ENCODE peak calls at places on chromosomes 3 and 15, in seven cellular contexts. One of them, this sample, is unnamed.

GRCh38 chr3:177312491-177312890 is 115.2 kb upstream of the TBL1XR1 start:
- DNase-seq in NT2/D1: no peak
- DNase-seq in right cardiac atrium: no peak
- DNase-seq in uterus: no peak
- DNase-seq in fibroblast of mammary gland: no peak
- DNase-seq in GM23338: no peak
- DNase-seq in BE2C: no peak
- DNase-seq in this sample: no peak

GRCh38 chr3:3038201-3038991 is 71.8 kb downstream of the IL5RA start:
- DNase-seq in GM23338: peak; percentile 27
- DNase-seq in uterus: no peak
- DNase-seq in BE2C: no peak
- DNase-seq in fibroblast of mammary gland: no peak
- DNase-seq in right cardiac atrium: no peak
- DNase-seq in NT2/D1: no peak
- DNase-seq in this sample: no peak

GRCh38 chr15:63043391-63044076 is 987 bp downstream of the TPM1 start:
- DNase-seq in fibroblast of mammary gland: no peak
- DNase-seq in GM23338: no peak
- DNase-seq in NT2/D1: no peak
- DNase-seq in right cardiac atrium: peak; percentile 72
- DNase-seq in uterus: peak; percentile 27
- DNase-seq in BE2C: no peak
- DNase-seq in this sample: peak; percentile 37

GRCh38 chr3:122558605-122559004 is 5.5 kb downstream of the PARP9 start:
- DNase-seq in GM23338: no peak
- DNase-seq in NT2/D1: no peak
- DNase-seq in uterus: no peak
- DNase-seq in right cardiac atrium: no peak
- DNase-seq in BE2C: no peak
- DNase-seq in fibroblast of mammary gland: no peak
- DNase-seq in this sample: no peak

GRCh38 chr3:159765025-159765859 is 223.4 kb upstream of the IL12A start:
- DNase-seq in fibroblast of mammary gland: peak; percentile 98
- DNase-seq in BE2C: peak; percentile 90
- DNase-seq in NT2/D1: peak; percentile 43
- DNase-seq in right cardiac atrium: peak; percentile 84
- DNase-seq in uterus: peak; percentile 83
- DNase-seq in GM23338: peak; percentile 66
- DNase-seq in this sample: peak; percentile 60

GRCh38 chr3:124787490-124788195 is 57.4 kb downstream of the UMPS start:
- DNase-seq in uterus: no peak
- DNase-seq in NT2/D1: no peak
- DNase-seq in right cardiac atrium: no peak
- DNase-seq in GM23338: no peak
- DNase-seq in fibroblast of mammary gland: peak; percentile 65
- DNase-seq in BE2C: no peak
- DNase-seq in this sample: no peak

GRCh38 chr15:66670698-66671580 is 31.1 kb upstream of the SMAD6 start:
- DNase-seq in fibroblast of mammary gland: no peak
- DNase-seq in GM23338: peak; percentile 92
- DNase-seq in BE2C: peak; percentile 26
- DNase-seq in uterus: no peak
- DNase-seq in right cardiac atrium: no peak
- DNase-seq in NT2/D1: no peak
- DNase-seq in this sample: peak; percentile 77

GRCh38 chr3:25783661-25784512 is 644 bp upstream of the NGLY1 start:
- DNase-seq in fibroblast of mammary gland: peak; percentile 71
- DNase-seq in NT2/D1: peak; percentile 36
- DNase-seq in uterus: no peak
- DNase-seq in BE2C: peak; percentile 47
- DNase-seq in GM23338: peak; percentile 92
- DNase-seq in right cardiac atrium: no peak
- DNase-seq in this sample: peak; percentile 87

GRCh38 chr3:78634316-78634715 is 1133.5 kb downstream of the ROBO1 start:
- DNase-seq in BE2C: no peak
- DNase-seq in uterus: no peak
- DNase-seq in fibroblast of mammary gland: no peak
- DNase-seq in NT2/D1: no peak
- DNase-seq in right cardiac atrium: no peak
- DNase-seq in GM23338: no peak
- DNase-seq in this sample: no peak

GRCh38 chr3:172112348-172113123 is 73.2 kb downstream of the FNDC3B start:
- DNase-seq in uterus: no peak
- DNase-seq in NT2/D1: no peak
- DNase-seq in BE2C: no peak
- DNase-seq in GM23338: no peak
- DNase-seq in right cardiac atrium: no peak
- DNase-seq in fibroblast of mammary gland: no peak
- DNase-seq in this sample: no peak

GRCh38 chr3:107217161-107217560 is 160.1 kb upstream of the CCDC54 start:
- DNase-seq in GM23338: no peak
- DNase-seq in uterus: no peak
- DNase-seq in NT2/D1: no peak
- DNase-seq in right cardiac atrium: no peak
- DNase-seq in fibroblast of mammary gland: peak; percentile 98
- DNase-seq in BE2C: peak; percentile 44
- DNase-seq in this sample: no peak

GRCh38 chr15:81887913-81888312 is 157.9 kb downstream of the MEX3B start:
- DNase-seq in GM23338: no peak
- DNase-seq in uterus: peak; percentile 41
- DNase-seq in fibroblast of mammary gland: peak; percentile 58
- DNase-seq in BE2C: no peak
- DNase-seq in NT2/D1: no peak
- DNase-seq in right cardiac atrium: no peak
- DNase-seq in this sample: no peak

GRCh38 chr3:124322309-124322880 is 330.5 kb upstream of the ROPN1 start:
- DNase-seq in GM23338: no peak
- DNase-seq in BE2C: no peak
- DNase-seq in fibroblast of mammary gland: no peak
- DNase-seq in NT2/D1: no peak
- DNase-seq in right cardiac atrium: no peak
- DNase-seq in uterus: no peak
- DNase-seq in this sample: no peak

GRCh38 chr3:95442766-95443165 is 1371.6 kb upstream of the EPHA6 start:
- DNase-seq in uterus: no peak
- DNase-seq in right cardiac atrium: no peak
- DNase-seq in BE2C: no peak
- DNase-seq in GM23338: no peak
- DNase-seq in NT2/D1: no peak
- DNase-seq in fibroblast of mammary gland: no peak
- DNase-seq in this sample: no peak

GRCh38 chr3:27354588-27355203 is 14.5 kb downstream of the NEK10 start:
- DNase-seq in GM23338: peak; percentile 32
- DNase-seq in NT2/D1: peak; percentile 13
- DNase-seq in uterus: no peak
- DNase-seq in fibroblast of mammary gland: peak; percentile 11
- DNase-seq in right cardiac atrium: no peak
- DNase-seq in BE2C: no peak
- DNase-seq in this sample: no peak

GRCh38 chr3:102505542-102505941 is 70.7 kb downstream of the ZPLD1 start:
- DNase-seq in uterus: no peak
- DNase-seq in BE2C: no peak
- DNase-seq in GM23338: no peak
- DNase-seq in fibroblast of mammary gland: no peak
- DNase-seq in right cardiac atrium: no peak
- DNase-seq in NT2/D1: no peak
- DNase-seq in this sample: no peak

GRCh38 chr3:189981668-189982067 is 139.0 kb downstream of the P3H2 start:
- DNase-seq in GM23338: no peak
- DNase-seq in right cardiac atrium: no peak
- DNase-seq in fibroblast of mammary gland: peak; percentile 95
- DNase-seq in NT2/D1: no peak
- DNase-seq in uterus: peak; percentile 17
- DNase-seq in BE2C: no peak
- DNase-seq in this sample: no peak

GRCh38 chr3:164452707-164453106 is 625.6 kb downstream of the SI start:
- DNase-seq in BE2C: no peak
- DNase-seq in GM23338: no peak
- DNase-seq in NT2/D1: no peak
- DNase-seq in fibroblast of mammary gland: peak; percentile 39
- DNase-seq in right cardiac atrium: no peak
- DNase-seq in uterus: no peak
- DNase-seq in this sample: no peak

GRCh38 chr3:164453695-164454094 is 624.6 kb downstream of the SI start:
- DNase-seq in fibroblast of mammary gland: no peak
- DNase-seq in NT2/D1: no peak
- DNase-seq in right cardiac atrium: no peak
- DNase-seq in BE2C: no peak
- DNase-seq in uterus: no peak
- DNase-seq in GM23338: no peak
- DNase-seq in this sample: no peak

GRCh38 chr3:164450276-164450905 is 627.9 kb downstream of the SI start:
- DNase-seq in uterus: no peak
- DNase-seq in fibroblast of mammary gland: no peak
- DNase-seq in GM23338: no peak
- DNase-seq in BE2C: no peak
- DNase-seq in right cardiac atrium: no peak
- DNase-seq in NT2/D1: no peak
- DNase-seq in this sample: no peak

GRCh38 chr3:164451083-164451910 is 627.0 kb downstream of the SI start:
- DNase-seq in GM23338: peak; percentile 29
- DNase-seq in NT2/D1: no peak
- DNase-seq in fibroblast of mammary gland: no peak
- DNase-seq in right cardiac atrium: no peak
- DNase-seq in BE2C: no peak
- DNase-seq in uterus: peak; percentile 40
- DNase-seq in this sample: no peak
- H3K4me3 ChIP-seq in GM23338: no peak overlapping the region
- H3K4me3 ChIP-seq in NT2/D1: no peak overlapping the region
- H3K4me3 ChIP-seq in fibroblast of mammary gland: no peak overlapping the region
- H3K4me3 ChIP-seq in right cardiac atrium: peak overlapping the region; percentile 18
- H3K4me3 ChIP-seq in BE2C: no peak overlapping the region
- H3K4me3 ChIP-seq in uterus: peak overlapping the region; percentile 7
- H3K4me3 ChIP-seq in this sample: no peak overlapping the region

GRCh38 chr3:69770219-69770618 is 31.0 kb downstream of the MITF start:
- DNase-seq in right cardiac atrium: no peak
- DNase-seq in BE2C: no peak
- DNase-seq in fibroblast of mammary gland: no peak
- DNase-seq in uterus: no peak
- DNase-seq in NT2/D1: no peak
- DNase-seq in GM23338: peak; percentile 19
- DNase-seq in this sample: no peak
- H3K4me3 ChIP-seq in right cardiac atrium: no peak overlapping the region
- H3K4me3 ChIP-seq in BE2C: no peak overlapping the region
- H3K4me3 ChIP-seq in fibroblast of mammary gland: no peak overlapping the region
- H3K4me3 ChIP-seq in uterus: no peak overlapping the region
- H3K4me3 ChIP-seq in NT2/D1: no peak overlapping the region
- H3K4me3 ChIP-seq in GM23338: no peak overlapping the region
- H3K4me3 ChIP-seq in this sample: no peak overlapping the region

DNA sequence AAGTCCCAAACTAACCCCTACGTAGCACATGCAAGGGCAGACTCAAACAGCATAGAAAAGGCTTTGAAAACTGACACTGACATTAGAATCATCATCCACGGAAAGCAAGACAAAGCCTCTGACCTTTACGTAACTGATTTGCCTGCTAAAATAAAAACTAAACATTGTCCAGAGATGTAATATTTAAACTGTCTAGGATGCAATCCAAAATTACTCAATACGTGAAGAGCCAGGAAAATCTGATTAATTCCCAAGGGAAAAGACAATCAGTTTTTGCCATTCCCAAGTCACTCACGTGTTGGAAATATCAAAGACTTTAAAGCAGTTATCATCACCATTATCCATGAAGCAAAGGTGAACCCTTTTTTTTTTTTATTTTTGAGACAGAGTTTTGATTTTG is 13.3 kb upstream of the IQCF1 start:
- DNase-seq in uterus: no peak
- DNase-seq in GM23338: no peak
- DNase-seq in fibroblast of mammary gland: peak; percentile 44
- DNase-seq in BE2C: no peak
- DNase-seq in NT2/D1: no peak
- DNase-seq in right cardiac atrium: no peak
- DNase-seq in this sample: no peak
- H3K4me3 ChIP-seq in uterus: no peak overlapping the region
- H3K4me3 ChIP-seq in GM23338: no peak overlapping the region
- H3K4me3 ChIP-seq in fibroblast of mammary gland: no peak overlapping the region
- H3K4me3 ChIP-seq in BE2C: no peak overlapping the region
- H3K4me3 ChIP-seq in NT2/D1: no peak overlapping the region
- H3K4me3 ChIP-seq in right cardiac atrium: no peak overlapping the region
- H3K4me3 ChIP-seq in this sample: no peak overlapping the region

GRCh38 chr15:39919396-39919739 is 698 bp downstream of the GPR176 start:
- DNase-seq in right cardiac atrium: peak; percentile 30
- DNase-seq in fibroblast of mammary gland: no peak
- DNase-seq in NT2/D1: no peak
- DNase-seq in uterus: no peak
- DNase-seq in GM23338: peak; percentile 36
- DNase-seq in BE2C: no peak
- DNase-seq in this sample: no peak
- H3K4me3 ChIP-seq in right cardiac atrium: peak overlapping the region; percentile 62
- H3K4me3 ChIP-seq in fibroblast of mammary gland: peak overlapping the region; percentile 81
- H3K4me3 ChIP-seq in NT2/D1: peak overlapping the region; percentile 64
- H3K4me3 ChIP-seq in uterus: peak overlapping the region; percentile 49
- H3K4me3 ChIP-seq in GM23338: peak overlapping the region; percentile 71
- H3K4me3 ChIP-seq in BE2C: peak overlapping the region; percentile 65
- H3K4me3 ChIP-seq in this sample: peak overlapping the region; percentile 61

GRCh38 chr3:52317178-52317577 is 1.1 kb downstream of the DNAH1 start:
- DNase-seq in NT2/D1: no peak
- DNase-seq in right cardiac atrium: no peak
- DNase-seq in BE2C: no peak
- DNase-seq in GM23338: peak; percentile 48
- DNase-seq in uterus: no peak
- DNase-seq in fibroblast of mammary gland: no peak
- DNase-seq in this sample: peak; percentile 22
- H3K4me3 ChIP-seq in NT2/D1: peak overlapping the region; percentile 13
- H3K4me3 ChIP-seq in right cardiac atrium: peak overlapping the region; percentile 36
- H3K4me3 ChIP-seq in BE2C: peak overlapping the region; percentile 59
- H3K4me3 ChIP-seq in GM23338: peak overlapping the region; percentile 56
- H3K4me3 ChIP-seq in uterus: peak overlapping the region; percentile 23
- H3K4me3 ChIP-seq in fibroblast of mammary gland: no peak overlapping the region
- H3K4me3 ChIP-seq in this sample: no peak overlapping the region

GRCh38 chr15:58886921-58887320 is 46.6 kb downstream of the SLTM start:
- DNase-seq in BE2C: no peak
- DNase-seq in GM23338: no peak
- DNase-seq in right cardiac atrium: no peak
- DNase-seq in uterus: no peak
- DNase-seq in fibroblast of mammary gland: no peak
- DNase-seq in NT2/D1: no peak
- DNase-seq in this sample: no peak

GRCh38 chr15:58876306-58876705 is 57.2 kb downstream of the SLTM start:
- DNase-seq in GM23338: no peak
- DNase-seq in right cardiac atrium: no peak
- DNase-seq in BE2C: no peak
- DNase-seq in uterus: no peak
- DNase-seq in fibroblast of mammary gland: no peak
- DNase-seq in NT2/D1: no peak
- DNase-seq in this sample: no peak

GRCh38 chr15:58880320-58880719 is 53.2 kb downstream of the SLTM start:
- DNase-seq in GM23338: no peak
- DNase-seq in NT2/D1: no peak
- DNase-seq in BE2C: no peak
- DNase-seq in uterus: no peak
- DNase-seq in fibroblast of mammary gland: no peak
- DNase-seq in right cardiac atrium: no peak
- DNase-seq in this sample: no peak

GRCh38 chr15:58877999-58878825 is 55.3 kb downstream of the SLTM start:
- DNase-seq in right cardiac atrium: no peak
- DNase-seq in BE2C: no peak
- DNase-seq in uterus: no peak
- DNase-seq in NT2/D1: no peak
- DNase-seq in GM23338: no peak
- DNase-seq in fibroblast of mammary gland: no peak
- DNase-seq in this sample: no peak

GRCh38 chr15:58882243-58882642 is 51.2 kb downstream of the SLTM start:
- DNase-seq in NT2/D1: no peak
- DNase-seq in GM23338: no peak
- DNase-seq in uterus: no peak
- DNase-seq in right cardiac atrium: no peak
- DNase-seq in BE2C: no peak
- DNase-seq in fibroblast of mammary gland: no peak
- DNase-seq in this sample: no peak
- H3K4me3 ChIP-seq in NT2/D1: no peak overlapping the region
- H3K4me3 ChIP-seq in GM23338: no peak overlapping the region
- H3K4me3 ChIP-seq in uterus: no peak overlapping the region
- H3K4me3 ChIP-seq in right cardiac atrium: no peak overlapping the region
- H3K4me3 ChIP-seq in BE2C: no peak overlapping the region
- H3K4me3 ChIP-seq in fibroblast of mammary gland: no peak overlapping the region
- H3K4me3 ChIP-seq in this sample: no peak overlapping the region

This sample was measured in pancreas.